ENCODE peak calls at places on chromosomes 1 and 21, in eight cellular contexts. One of them, this sample, is unnamed.

GRCh38 chr21:15483138-15483780 is 246.5 kb upstream of the USP25 start:
- DNase-seq in left ventricle myocardium inferior: peak; percentile 83
- DNase-seq in heart right ventricle: peak; percentile 89
- DNase-seq in AG09309: peak; percentile 59
- DNase-seq in foreskin fibroblast: peak; percentile 91
- DNase-seq in neural progenitor cell: peak; percentile 93
- DNase-seq in psoas muscle: peak; percentile 82
- DNase-seq in fibroblast of lung: peak; percentile 83
- DNase-seq in this sample: peak; percentile 95

GRCh38 chr1:230287674-230288315 is 138.3 kb downstream of the PGBD5 start:
- DNase-seq in neural progenitor cell: no peak
- DNase-seq in fibroblast of lung: no peak
- DNase-seq in psoas muscle: no peak
- DNase-seq in heart right ventricle: no peak
- DNase-seq in left ventricle myocardium inferior: no peak
- DNase-seq in foreskin fibroblast: no peak
- DNase-seq in AG09309: no peak
- DNase-seq in this sample: no peak

GRCh38 chr1:25858494-25858893 is 763 bp downstream of the AUNIP start:
- DNase-seq in psoas muscle: no peak
- DNase-seq in left ventricle myocardium inferior: no peak
- DNase-seq in neural progenitor cell: no peak
- DNase-seq in fibroblast of lung: no peak
- DNase-seq in heart right ventricle: no peak
- DNase-seq in AG09309: no peak
- DNase-seq in foreskin fibroblast: no peak
- DNase-seq in this sample: no peak

GRCh38 chr1:79113836-79114235 is 107.3 kb upstream of the ADGRL4 start:
- DNase-seq in AG09309: no peak
- DNase-seq in neural progenitor cell: no peak
- DNase-seq in psoas muscle: no peak
- DNase-seq in foreskin fibroblast: no peak
- DNase-seq in heart right ventricle: no peak
- DNase-seq in fibroblast of lung: no peak
- DNase-seq in left ventricle myocardium inferior: no peak
- DNase-seq in this sample: no peak

GRCh38 chr1:157274698-157275534 is 136.7 kb upstream of the ETV3 start:
- DNase-seq in heart right ventricle: no peak
- DNase-seq in neural progenitor cell: no peak
- DNase-seq in AG09309: peak; percentile 10
- DNase-seq in left ventricle myocardium inferior: no peak
- DNase-seq in psoas muscle: no peak
- DNase-seq in fibroblast of lung: peak; percentile 60
- DNase-seq in foreskin fibroblast: peak; percentile 65
- DNase-seq in this sample: peak; percentile 63

GRCh38 chr1:174053826-174054225 is 31.7 kb upstream of the RC3H1 start:
- DNase-seq in AG09309: no peak
- DNase-seq in fibroblast of lung: no peak
- DNase-seq in neural progenitor cell: no peak
- DNase-seq in heart right ventricle: no peak
- DNase-seq in foreskin fibroblast: no peak
- DNase-seq in psoas muscle: no peak
- DNase-seq in left ventricle myocardium inferior: no peak
- DNase-seq in this sample: no peak

GRCh38 chr1:203056516-203056915 is 29.3 kb downstream of the MYOG start:
- DNase-seq in heart right ventricle: no peak
- DNase-seq in foreskin fibroblast: no peak
- DNase-seq in left ventricle myocardium inferior: no peak
- DNase-seq in psoas muscle: no peak
- DNase-seq in AG09309: no peak
- DNase-seq in neural progenitor cell: no peak
- DNase-seq in fibroblast of lung: no peak
- DNase-seq in this sample: no peak

GRCh38 chr1:40421694-40422384 is 28.4 kb upstream of the ZFP69B start:
- DNase-seq in fibroblast of lung: peak; percentile 48
- DNase-seq in AG09309: no peak
- DNase-seq in neural progenitor cell: no peak
- DNase-seq in left ventricle myocardium inferior: no peak
- DNase-seq in heart right ventricle: no peak
- DNase-seq in psoas muscle: no peak
- DNase-seq in foreskin fibroblast: peak; percentile 20
- DNase-seq in this sample: peak; percentile 53

GRCh38 chr1:113190930-113191329 is 117.9 kb downstream of the LRIG2 start:
- DNase-seq in heart right ventricle: no peak
- DNase-seq in foreskin fibroblast: no peak
- DNase-seq in left ventricle myocardium inferior: no peak
- DNase-seq in psoas muscle: no peak
- DNase-seq in AG09309: no peak
- DNase-seq in fibroblast of lung: no peak
- DNase-seq in neural progenitor cell: no peak
- DNase-seq in this sample: no peak

GRCh38 chr1:212293579-212293978 is 8.4 kb downstream of the PPP2R5A start:
- DNase-seq in heart right ventricle: no peak
- DNase-seq in AG09309: no peak
- DNase-seq in neural progenitor cell: no peak
- DNase-seq in left ventricle myocardium inferior: no peak
- DNase-seq in fibroblast of lung: no peak
- DNase-seq in psoas muscle: no peak
- DNase-seq in foreskin fibroblast: peak; percentile 30
- DNase-seq in this sample: peak; percentile 45
- TF ChIP-seq CTCF in heart right ventricle: peak; percentile 8
- TF ChIP-seq CTCF in AG09309: peak; percentile 28
- TF ChIP-seq CTCF in neural progenitor cell: peak; percentile 37
- TF ChIP-seq CTCF in left ventricle myocardium inferior: peak; percentile 42
- TF ChIP-seq CTCF in fibroblast of lung: peak; percentile 31
- TF ChIP-seq CTCF in psoas muscle: peak; percentile 27
- TF ChIP-seq CTCF in foreskin fibroblast: peak; percentile 19
- TF ChIP-seq CTCF in this sample: peak; percentile 36

DNA sequence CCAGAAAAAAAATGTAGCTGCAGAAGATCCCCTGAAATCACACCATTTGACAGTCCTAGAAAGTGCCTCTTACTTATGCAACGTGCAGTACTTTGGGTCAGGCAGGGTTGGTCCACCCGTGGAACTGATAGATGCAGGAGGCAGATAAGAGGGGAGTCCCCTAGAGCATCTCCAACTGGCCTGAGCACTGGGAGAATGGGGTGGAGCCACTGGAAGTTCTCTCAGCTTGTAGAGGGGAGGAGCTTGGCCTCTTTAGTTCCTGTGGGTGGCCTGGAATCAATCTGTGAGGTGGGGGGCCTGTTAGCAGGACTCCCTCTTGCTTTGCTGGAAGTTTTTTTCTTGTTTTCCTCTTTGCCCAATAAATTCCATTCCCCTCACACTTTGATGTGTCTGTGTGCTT is 335.7 kb upstream of the NCAM2 start:
- DNase-seq in heart right ventricle: no peak
- DNase-seq in neural progenitor cell: peak; percentile 39
- DNase-seq in psoas muscle: no peak
- DNase-seq in left ventricle myocardium inferior: no peak
- DNase-seq in fibroblast of lung: no peak
- DNase-seq in foreskin fibroblast: no peak
- DNase-seq in AG09309: no peak
- DNase-seq in this sample: no peak
- H3K4me3 ChIP-seq in heart right ventricle: no peak overlapping the region
- H3K4me3 ChIP-seq in neural progenitor cell: peak overlapping the region; percentile 25
- H3K4me3 ChIP-seq in psoas muscle: no peak overlapping the region
- H3K4me3 ChIP-seq in left ventricle myocardium inferior: no peak overlapping the region
- H3K4me3 ChIP-seq in fibroblast of lung: no peak overlapping the region
- H3K4me3 ChIP-seq in foreskin fibroblast: no peak overlapping the region
- H3K4me3 ChIP-seq in AG09309: no peak overlapping the region
- H3K4me3 ChIP-seq in this sample: no peak overlapping the region

GRCh38 chr1:15755643-15756040 is 3.0 kb upstream of the FBLIM1 start:
- DNase-seq in fibroblast of lung: no peak
- DNase-seq in left ventricle myocardium inferior: no peak
- DNase-seq in foreskin fibroblast: no peak
- DNase-seq in AG09309: no peak
- DNase-seq in heart right ventricle: no peak
- DNase-seq in psoas muscle: no peak
- DNase-seq in neural progenitor cell: no peak
- DNase-seq in this sample: no peak

GRCh38 chr1:15757575-15758401 is 807 bp upstream of the FBLIM1 start:
- DNase-seq in fibroblast of lung: peak; percentile 40
- DNase-seq in left ventricle myocardium inferior: no peak
- DNase-seq in AG09309: no peak
- DNase-seq in neural progenitor cell: peak; percentile 73
- DNase-seq in psoas muscle: no peak
- DNase-seq in foreskin fibroblast: peak; percentile 74
- DNase-seq in heart right ventricle: peak; percentile 21
- DNase-seq in this sample: peak; percentile 45

GRCh38 chr1:15757016-15757543 is 1.5 kb upstream of the FBLIM1 start:
- DNase-seq in fibroblast of lung: no peak
- DNase-seq in left ventricle myocardium inferior: no peak
- DNase-seq in psoas muscle: no peak
- DNase-seq in heart right ventricle: no peak
- DNase-seq in foreskin fibroblast: no peak
- DNase-seq in neural progenitor cell: no peak
- DNase-seq in AG09309: no peak
- DNase-seq in this sample: no peak

GRCh38 chr1:15755021-15755642 is 3.5 kb upstream of the FBLIM1 start:
- DNase-seq in psoas muscle: no peak
- DNase-seq in foreskin fibroblast: no peak
- DNase-seq in heart right ventricle: no peak
- DNase-seq in fibroblast of lung: no peak
- DNase-seq in neural progenitor cell: no peak
- DNase-seq in AG09309: no peak
- DNase-seq in left ventricle myocardium inferior: no peak
- DNase-seq in this sample: no peak

GRCh38 chr1:15756143-15757015 is 2.2 kb upstream of the FBLIM1 start:
- DNase-seq in psoas muscle: no peak
- DNase-seq in AG09309: no peak
- DNase-seq in foreskin fibroblast: no peak
- DNase-seq in heart right ventricle: no peak
- DNase-seq in neural progenitor cell: peak; percentile 46
- DNase-seq in left ventricle myocardium inferior: no peak
- DNase-seq in fibroblast of lung: no peak
- DNase-seq in this sample: no peak
- TF ChIP-seq CTCF in psoas muscle: no peak
- TF ChIP-seq CTCF in AG09309: no peak
- TF ChIP-seq CTCF in foreskin fibroblast: no peak
- TF ChIP-seq CTCF in heart right ventricle: no peak
- TF ChIP-seq CTCF in neural progenitor cell: no peak
- TF ChIP-seq CTCF in left ventricle myocardium inferior: no peak
- TF ChIP-seq CTCF in fibroblast of lung: no peak
- TF ChIP-seq CTCF in this sample: no peak

DNA sequence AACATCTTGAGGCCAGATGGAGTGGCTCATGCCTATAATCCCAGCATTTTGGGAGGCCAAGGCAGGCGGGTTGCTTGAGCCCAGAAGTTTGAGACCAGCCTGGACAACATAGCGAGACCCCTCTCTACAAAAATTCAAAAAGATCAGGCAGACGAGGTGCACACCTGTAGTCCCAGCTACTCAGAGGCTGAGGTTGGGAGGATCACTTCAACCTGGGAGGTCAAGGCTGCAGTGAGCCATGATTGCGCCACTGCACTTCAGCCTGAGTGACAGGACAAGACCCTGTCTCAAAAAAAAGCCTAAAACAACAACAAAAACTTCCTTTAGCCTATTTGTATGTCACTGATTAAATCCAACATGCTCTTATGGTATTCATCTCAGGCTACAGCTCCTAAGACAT is 6.8 kb upstream of the DOP1B start:
- DNase-seq in neural progenitor cell: no peak
- DNase-seq in heart right ventricle: no peak
- DNase-seq in psoas muscle: no peak
- DNase-seq in foreskin fibroblast: no peak
- DNase-seq in fibroblast of lung: no peak
- DNase-seq in AG09309: no peak
- DNase-seq in left ventricle myocardium inferior: no peak
- DNase-seq in this sample: no peak
- H3K4me3 ChIP-seq in neural progenitor cell: no peak overlapping the region
- H3K4me3 ChIP-seq in heart right ventricle: no peak overlapping the region
- H3K4me3 ChIP-seq in psoas muscle: no peak overlapping the region
- H3K4me3 ChIP-seq in foreskin fibroblast: no peak overlapping the region
- H3K4me3 ChIP-seq in fibroblast of lung: no peak overlapping the region
- H3K4me3 ChIP-seq in AG09309: no peak overlapping the region
- H3K4me3 ChIP-seq in left ventricle myocardium inferior: peak overlapping the region; percentile 10
- H3K4me3 ChIP-seq in this sample: no peak overlapping the region

GRCh38 chr1:52645261-52645660 is 12.3 kb downstream of the SHISAL2A start:
- DNase-seq in foreskin fibroblast: no peak
- DNase-seq in neural progenitor cell: no peak
- DNase-seq in left ventricle myocardium inferior: no peak
- DNase-seq in psoas muscle: no peak
- DNase-seq in heart right ventricle: no peak
- DNase-seq in fibroblast of lung: no peak
- DNase-seq in AG09309: no peak
- DNase-seq in this sample: no peak
- TF ChIP-seq CTCF in foreskin fibroblast: no peak
- TF ChIP-seq CTCF in neural progenitor cell: no peak
- TF ChIP-seq CTCF in left ventricle myocardium inferior: no peak
- TF ChIP-seq CTCF in psoas muscle: no peak
- TF ChIP-seq CTCF in heart right ventricle: no peak
- TF ChIP-seq CTCF in fibroblast of lung: no peak
- TF ChIP-seq CTCF in AG09309: no peak
- TF ChIP-seq CTCF in this sample: no peak

GRCh38 chr1:151146072-151146415 is 387 bp downstream of the SEMA6C start:
- DNase-seq in psoas muscle: no peak
- DNase-seq in left ventricle myocardium inferior: no peak
- DNase-seq in foreskin fibroblast: peak; percentile 46
- DNase-seq in heart right ventricle: no peak
- DNase-seq in AG09309: no peak
- DNase-seq in neural progenitor cell: peak; percentile 37
- DNase-seq in fibroblast of lung: peak; percentile 6
- DNase-seq in this sample: no peak

GRCh38 chr1:151145158-151146071 is 1.0 kb downstream of the SEMA6C start:
- DNase-seq in AG09309: no peak
- DNase-seq in foreskin fibroblast: peak; percentile 47
- DNase-seq in left ventricle myocardium inferior: peak; percentile 44
- DNase-seq in heart right ventricle: peak; percentile 74
- DNase-seq in fibroblast of lung: peak; percentile 4
- DNase-seq in neural progenitor cell: peak; percentile 58
- DNase-seq in psoas muscle: no peak
- DNase-seq in this sample: peak; percentile 13

GRCh38 chr1:151143986-151144385 is 2.4 kb downstream of the SEMA6C start:
- DNase-seq in neural progenitor cell: peak; percentile 29
- DNase-seq in AG09309: no peak
- DNase-seq in fibroblast of lung: no peak
- DNase-seq in psoas muscle: no peak
- DNase-seq in left ventricle myocardium inferior: no peak
- DNase-seq in foreskin fibroblast: no peak
- DNase-seq in heart right ventricle: peak; percentile 50
- DNase-seq in this sample: no peak

GRCh38 chr1:151143057-151143435 is 3.4 kb downstream of the SEMA6C start:
- DNase-seq in foreskin fibroblast: no peak
- DNase-seq in neural progenitor cell: peak; percentile 13
- DNase-seq in left ventricle myocardium inferior: no peak
- DNase-seq in AG09309: no peak
- DNase-seq in fibroblast of lung: no peak
- DNase-seq in psoas muscle: no peak
- DNase-seq in heart right ventricle: no peak
- DNase-seq in this sample: no peak

GRCh38 chr1:151144474-151145157 is 1.8 kb downstream of the SEMA6C start:
- DNase-seq in left ventricle myocardium inferior: no peak
- DNase-seq in heart right ventricle: no peak
- DNase-seq in neural progenitor cell: peak; percentile 17
- DNase-seq in AG09309: no peak
- DNase-seq in foreskin fibroblast: peak; percentile 49
- DNase-seq in psoas muscle: no peak
- DNase-seq in fibroblast of lung: peak; percentile 5
- DNase-seq in this sample: peak; percentile 20
- H3K4me3 ChIP-seq in left ventricle myocardium inferior: peak overlapping the region; percentile 90
- H3K4me3 ChIP-seq in heart right ventricle: no peak overlapping the region
- H3K4me3 ChIP-seq in neural progenitor cell: peak overlapping the region; percentile 91
- H3K4me3 ChIP-seq in AG09309: no peak overlapping the region
- H3K4me3 ChIP-seq in foreskin fibroblast: peak overlapping the region; percentile 75
- H3K4me3 ChIP-seq in psoas muscle: peak overlapping the region; percentile 76
- H3K4me3 ChIP-seq in fibroblast of lung: no peak overlapping the region
- H3K4me3 ChIP-seq in this sample: peak overlapping the region; percentile 71